ENCODE peak calls at places on chromosomes 1 and 21, in six cellular contexts. Q, O, K, N, B and D are unnamed samples.

GRCh38 chr1:20195464-20195780 is 9.1 kb upstream of the PLA2G2C start:
- DNase-seq in K (no peak), N (no peak), Q (no peak), O (no peak), B (no peak), D (no peak)

GRCh38 chr21:22961248-22961647 is 1963.0 kb downstream of the NCAM2 start:
- DNase-seq in N (peak), B (peak), O (no peak), K (no peak), Q (no peak), D (peak)

GRCh38 chr1:78688701-78689100 is 39.1 kb downstream of the IFI44 start:
- DNase-seq in K (no peak), O (no peak), Q (no peak), B (peak), N (no peak), D (no peak)

GRCh38 chr1:210739627-210740026 is 394.3 kb downstream of the KCNH1 start:
- DNase-seq in K (no peak), O (no peak), B (no peak), Q (no peak), N (no peak), D (no peak)

GRCh38 chr1:236015539-236015938 is 49.4 kb downstream of the NID1 start:
- DNase-seq in N (no peak), Q (no peak), K (no peak), B (no peak), O (no peak), D (no peak)

GRCh38 chr1:245361056-245361455 is 206.3 kb downstream of the KIF26B start:
- DNase-seq in K (no peak), O (no peak), Q (no peak), N (no peak), B (no peak), D (no peak)

GRCh38 chr1:154493276-154493675 is 8.7 kb upstream of the TDRD10 start:
- DNase-seq in K (no peak), N (no peak), O (no peak), B (peak), Q (no peak), D (peak)

GRCh38 chr1:25771246-25772114 is 28.5 kb upstream of the SELENON start:
- DNase-seq in B (no peak), K (no peak), O (no peak), N (peak), Q (no peak), D (peak)

GRCh38 chr1:36987276-36987675 is 47.0 kb downstream of the GRIK3 start:
- DNase-seq in N (no peak), B (no peak), Q (no peak), K (no peak), O (no peak), D (no peak)

GRCh38 chr1:224873645-224874369 is 55.7 kb upstream of the DNAH14 start:
- DNase-seq in B (no peak), K (no peak), N (no peak), Q (no peak), O (no peak), D (no peak)

GRCh38 chr1:226609836-226610455 is 61.4 kb downstream of the STUM start:
- DNase-seq in B (no peak), K (no peak), N (no peak), Q (no peak), O (no peak), D (no peak)

GRCh38 chr1:231357831-231358354 is 19.8 kb downstream of the SPRTN start:
- DNase-seq in N (peak), Q (peak), O (no peak), K (no peak), B (peak), D (peak)

GRCh38 chr1:21935393-21935804 is 1.7 kb downstream of the HSPG2 start:
- DNase-seq in Q (no peak), K (no peak), N (no peak), O (no peak), B (no peak), D (no peak)

GRCh38 chr1:219432966-219433365 is 179.9 kb downstream of the ZC3H11B start:
- DNase-seq in N (no peak), B (no peak), O (no peak), Q (no peak), K (peak), D (no peak)

GRCh38 chr1:2502661-2503553 is 23.5 kb downstream of the PANK4 start:
- DNase-seq in N (no peak), O (no peak), B (no peak), Q (no peak), K (no peak), D (no peak)

GRCh38 chr1:207810173-207810572 is 58.3 kb downstream of the CD46 start:
- DNase-seq in Q (no peak), N (peak), K (no peak), B (no peak), O (no peak), D (no peak)

GRCh38 chr1:112393634-112393976 is 2.4 kb upstream of the CTTNBP2NL start:
- DNase-seq in N (no peak), B (no peak), O (no peak), K (no peak), Q (no peak), D (no peak)

GRCh38 chr1:60035925-60036324 is 37.6 kb downstream of the C1orf87 start:
- DNase-seq in N (no peak), O (no peak), K (no peak), B (no peak), Q (no peak), D (no peak)

GRCh38 chr21:45164124-45164511 is 89.7 kb downstream of the ADARB1 start:
- DNase-seq in K (no peak), N (no peak), Q (no peak), O (no peak), B (no peak), D (no peak)

GRCh38 chr1:25515033-25515432 is 28.4 kb upstream of the LDLRAP1 start:
- DNase-seq in B (no peak), N (no peak), K (no peak), O (no peak), Q (no peak), D (no peak)

GRCh38 chr1:66416295-66416694 is 117.7 kb upstream of the SGIP1 start:
- DNase-seq in K (no peak), N (no peak), Q (no peak), B (no peak), O (no peak), D (no peak)

GRCh38 chr1:48495166-48495565 is 23.2 kb upstream of the SPATA6 start:
- DNase-seq in Q (no peak), K (no peak), O (no peak), B (no peak), N (no peak), D (no peak)

GRCh38 chr1:4962836-4963235 is 308.4 kb downstream of the AJAP1 start:
- DNase-seq in O (no peak), N (no peak), K (no peak), Q (no peak), B (no peak), D (no peak)

GRCh38 chr1:170661646-170662411 is 2.1 kb upstream of the PRRX1 start:
- DNase-seq in O (no peak), K (peak), N (no peak), B (no peak), Q (no peak), D (no peak)

GRCh38 chr21:21715286-21715969 is 717.2 kb downstream of the NCAM2 start:
- DNase-seq in N (no peak), B (no peak), O (no peak), K (no peak), Q (no peak), D (no peak)

GRCh38 chr1:3750716-3751115 is 1.5 kb upstream of the CCDC27 start:
- DNase-seq in B (no peak), Q (no peak), N (no peak), K (no peak), O (no peak), D (no peak)

GRCh38 chr1:53825306-53825705 is 12.8 kb downstream of the NDC1 start:
- DNase-seq in K (no peak), B (no peak), Q (no peak), O (no peak), N (no peak), D (peak)

GRCh38 chr1:109963864-109964263 is 20.7 kb upstream of the AHCYL1 start:
- DNase-seq in N (no peak), O (no peak), Q (no peak), K (no peak), B (no peak), D (no peak)

GRCh38 chr1:223429313-223429731 is 36.1 kb downstream of the CCDC185 start:
- DNase-seq in Q (no peak), O (no peak), K (no peak), B (no peak), N (peak), D (no peak)

GRCh38 chr1:101357444-101357986 is 120.7 kb downstream of the S1PR1 start:
- DNase-seq in O (peak), K (peak), Q (peak), B (peak), N (peak), D (peak)

GRCh38 chr1:37932759-37933158 is 14.1 kb downstream of the INPP5B start:
- DNase-seq in Q (no peak), O (no peak), K (no peak), B (no peak), N (no peak), D (no peak)

GRCh38 chr1:39562886-39563285 is 13.7 kb downstream of the PABPC4 start:
- DNase-seq in K (no peak), N (no peak), O (no peak), B (no peak), Q (no peak), D (no peak)

GRCh38 chr1:61442456-61443013 is 282.4 kb downstream of the TM2D1 start:
- DNase-seq in N (peak), Q (no peak), O (no peak), K (no peak), B (no peak), D (no peak)

GRCh38 chr1:60419023-60419422 is 345.5 kb upstream of the C1orf87 start:
- DNase-seq in N (no peak), O (no peak), Q (no peak), K (no peak), B (no peak), D (no peak)

GRCh38 chr1:151574575-151575529 is 34.7 kb downstream of the TUFT1 start:
- DNase-seq in O (no peak), N (no peak), B (no peak), Q (no peak), K (no peak), D (no peak)

GRCh38 chr21:39186676-39187075 is 3.4 kb upstream of the PSMG1 start:
- DNase-seq in O (no peak), N (no peak), K (no peak), Q (no peak), B (no peak), D (no peak)

GRCh38 chr1:175072131-175072941 is 4.7 kb downstream of the TNN start:
- DNase-seq in B (no peak), K (no peak), O (no peak), N (peak), Q (no peak), D (no peak)

GRCh38 chr1:244436336-244437102 is 15.2 kb downstream of the ADSS2 start:
- DNase-seq in K (no peak), Q (no peak), O (no peak), B (no peak), N (no peak), D (no peak)